ENCODE peak calls at places on chromosomes 16 and 17, in nine cellular contexts. One of them, this sample, is unnamed.
A peak's percentile ranks its signal among the peaks of the same experiment; 100 is the strongest.

GRCh38 chr16:55000595-55000994 is 69.9 kb downstream of the IRX5 start:
- DNase-seq in dorsolateral prefrontal cortex: no peak
- DNase-seq in GM12878: no peak
- DNase-seq in thyroid gland: no peak
- DNase-seq in foreskin fibroblast: peak; percentile 20
- DNase-seq in AG10803: peak; percentile 45
- DNase-seq in epithelial cell of esophagus: peak; percentile 43
- DNase-seq in retinal pigment epithelial cell: no peak
- DNase-seq in prostate gland: no peak
- DNase-seq in this sample: no peak

GRCh38 chr17:49881054-49881402 is 33.2 kb upstream of the TAC4 start:
- DNase-seq in dorsolateral prefrontal cortex: no peak
- DNase-seq in GM12878: no peak
- DNase-seq in thyroid gland: no peak
- DNase-seq in foreskin fibroblast: no peak
- DNase-seq in AG10803: no peak
- DNase-seq in epithelial cell of esophagus: no peak
- DNase-seq in retinal pigment epithelial cell: no peak
- DNase-seq in prostate gland: no peak
- DNase-seq in this sample: no peak

GRCh38 chr17:38577244-38577643 is 28.5 kb downstream of the SRCIN1 start:
- DNase-seq in dorsolateral prefrontal cortex: no peak
- DNase-seq in GM12878: no peak
- DNase-seq in thyroid gland: no peak
- DNase-seq in foreskin fibroblast: no peak
- DNase-seq in AG10803: no peak
- DNase-seq in epithelial cell of esophagus: no peak
- DNase-seq in retinal pigment epithelial cell: no peak
- DNase-seq in prostate gland: no peak
- DNase-seq in this sample: no peak

GRCh38 chr16:75238853-75239371 is 12.5 kb downstream of the BCAR1 start:
- DNase-seq in dorsolateral prefrontal cortex: no peak
- DNase-seq in GM12878: no peak
- DNase-seq in thyroid gland: no peak
- DNase-seq in foreskin fibroblast: no peak
- DNase-seq in AG10803: no peak
- DNase-seq in epithelial cell of esophagus: no peak
- DNase-seq in retinal pigment epithelial cell: no peak
- DNase-seq in prostate gland: no peak
- DNase-seq in this sample: no peak

GRCh38 chr17:33927732-33928133 is 327.4 kb upstream of the CCL2 start:
- DNase-seq in dorsolateral prefrontal cortex: no peak
- DNase-seq in GM12878: no peak
- DNase-seq in thyroid gland: no peak
- DNase-seq in foreskin fibroblast: no peak
- DNase-seq in AG10803: no peak
- DNase-seq in epithelial cell of esophagus: peak; percentile 11
- DNase-seq in retinal pigment epithelial cell: no peak
- DNase-seq in prostate gland: no peak
- DNase-seq in this sample: no peak

GRCh38 chr16:70399951-70400350 is 38.9 kb downstream of the ST3GAL2 start:
- DNase-seq in dorsolateral prefrontal cortex: no peak
- DNase-seq in GM12878: no peak
- DNase-seq in thyroid gland: no peak
- DNase-seq in foreskin fibroblast: no peak
- DNase-seq in AG10803: no peak
- DNase-seq in epithelial cell of esophagus: no peak
- DNase-seq in retinal pigment epithelial cell: no peak
- DNase-seq in prostate gland: no peak
- DNase-seq in this sample: no peak

GRCh38 chr17:35865412-35866355 is 3.0 kb downstream of the HEATR9 start:
- DNase-seq in dorsolateral prefrontal cortex: no peak
- DNase-seq in GM12878: no peak
- DNase-seq in thyroid gland: no peak
- DNase-seq in foreskin fibroblast: peak; percentile 47
- DNase-seq in AG10803: peak; percentile 28
- DNase-seq in epithelial cell of esophagus: peak; percentile 47
- DNase-seq in retinal pigment epithelial cell: peak; percentile 23
- DNase-seq in prostate gland: no peak
- DNase-seq in this sample: no peak

GRCh38 chr17:64385187-64386083 is 5.2 kb downstream of the PECAM1 start:
- DNase-seq in dorsolateral prefrontal cortex: no peak
- DNase-seq in GM12878: peak; percentile 66
- DNase-seq in thyroid gland: peak; percentile 19
- DNase-seq in foreskin fibroblast: peak; percentile 88
- DNase-seq in AG10803: peak; percentile 65
- DNase-seq in epithelial cell of esophagus: peak; percentile 60
- DNase-seq in retinal pigment epithelial cell: peak; percentile 68
- DNase-seq in prostate gland: no peak
- DNase-seq in this sample: peak; percentile 67

GRCh38 chr17:73952498-73953205 is 250.8 kb upstream of the RPL38 start:
- DNase-seq in dorsolateral prefrontal cortex: peak; percentile 78
- DNase-seq in GM12878: no peak
- DNase-seq in thyroid gland: peak; percentile 10
- DNase-seq in foreskin fibroblast: no peak
- DNase-seq in AG10803: no peak
- DNase-seq in epithelial cell of esophagus: no peak
- DNase-seq in retinal pigment epithelial cell: no peak
- DNase-seq in prostate gland: no peak
- DNase-seq in this sample: no peak

GRCh38 chr16:1626776-1627175 is 14.6 kb downstream of the CRAMP1 start:
- DNase-seq in dorsolateral prefrontal cortex: no peak
- DNase-seq in GM12878: no peak
- DNase-seq in thyroid gland: peak; percentile 89
- DNase-seq in foreskin fibroblast: no peak
- DNase-seq in AG10803: no peak
- DNase-seq in epithelial cell of esophagus: no peak
- DNase-seq in retinal pigment epithelial cell: no peak
- DNase-seq in prostate gland: no peak
- DNase-seq in this sample: no peak
- TF ChIP-seq CTCF in dorsolateral prefrontal cortex: no peak
- TF ChIP-seq CTCF in GM12878: no peak
- TF ChIP-seq CTCF in thyroid gland: no peak
- TF ChIP-seq CTCF in foreskin fibroblast: no peak
- TF ChIP-seq CTCF in AG10803: no peak
- TF ChIP-seq CTCF in epithelial cell of esophagus: no peak
- TF ChIP-seq CTCF in retinal pigment epithelial cell: no peak
- TF ChIP-seq CTCF in prostate gland: no peak
- TF ChIP-seq CTCF in this sample: no peak

GRCh38 chr16:83957296-83957855 is 4.3 kb downstream of the OSGIN1 start:
- DNase-seq in dorsolateral prefrontal cortex: no peak
- DNase-seq in GM12878: no peak
- DNase-seq in thyroid gland: no peak
- DNase-seq in foreskin fibroblast: no peak
- DNase-seq in AG10803: no peak
- DNase-seq in epithelial cell of esophagus: no peak
- DNase-seq in retinal pigment epithelial cell: no peak
- DNase-seq in prostate gland: no peak
- DNase-seq in this sample: no peak

GRCh38 chr16:83953796-83954576 is 946 bp downstream of the OSGIN1 start:
- DNase-seq in dorsolateral prefrontal cortex: no peak
- DNase-seq in GM12878: no peak
- DNase-seq in thyroid gland: peak; percentile 45
- DNase-seq in foreskin fibroblast: no peak
- DNase-seq in AG10803: peak; percentile 17
- DNase-seq in epithelial cell of esophagus: peak; percentile 70
- DNase-seq in retinal pigment epithelial cell: no peak
- DNase-seq in prostate gland: peak; percentile 49
- DNase-seq in this sample: peak; percentile 16

GRCh38 chr16:83954577-83955016 is 1.6 kb downstream of the OSGIN1 start:
- DNase-seq in dorsolateral prefrontal cortex: no peak
- DNase-seq in GM12878: no peak
- DNase-seq in thyroid gland: peak; percentile 66
- DNase-seq in foreskin fibroblast: peak; percentile 31
- DNase-seq in AG10803: peak; percentile 65
- DNase-seq in epithelial cell of esophagus: peak; percentile 68
- DNase-seq in retinal pigment epithelial cell: no peak
- DNase-seq in prostate gland: no peak
- DNase-seq in this sample: no peak

GRCh38 chr16:83956336-83957289 is 3.6 kb downstream of the OSGIN1 start:
- DNase-seq in dorsolateral prefrontal cortex: peak; percentile 86
- DNase-seq in GM12878: peak; percentile 5
- DNase-seq in thyroid gland: peak; percentile 74
- DNase-seq in foreskin fibroblast: peak; percentile 67
- DNase-seq in AG10803: peak; percentile 69
- DNase-seq in epithelial cell of esophagus: peak; percentile 82
- DNase-seq in retinal pigment epithelial cell: no peak
- DNase-seq in prostate gland: peak; percentile 71
- DNase-seq in this sample: peak; percentile 1

DNA sequence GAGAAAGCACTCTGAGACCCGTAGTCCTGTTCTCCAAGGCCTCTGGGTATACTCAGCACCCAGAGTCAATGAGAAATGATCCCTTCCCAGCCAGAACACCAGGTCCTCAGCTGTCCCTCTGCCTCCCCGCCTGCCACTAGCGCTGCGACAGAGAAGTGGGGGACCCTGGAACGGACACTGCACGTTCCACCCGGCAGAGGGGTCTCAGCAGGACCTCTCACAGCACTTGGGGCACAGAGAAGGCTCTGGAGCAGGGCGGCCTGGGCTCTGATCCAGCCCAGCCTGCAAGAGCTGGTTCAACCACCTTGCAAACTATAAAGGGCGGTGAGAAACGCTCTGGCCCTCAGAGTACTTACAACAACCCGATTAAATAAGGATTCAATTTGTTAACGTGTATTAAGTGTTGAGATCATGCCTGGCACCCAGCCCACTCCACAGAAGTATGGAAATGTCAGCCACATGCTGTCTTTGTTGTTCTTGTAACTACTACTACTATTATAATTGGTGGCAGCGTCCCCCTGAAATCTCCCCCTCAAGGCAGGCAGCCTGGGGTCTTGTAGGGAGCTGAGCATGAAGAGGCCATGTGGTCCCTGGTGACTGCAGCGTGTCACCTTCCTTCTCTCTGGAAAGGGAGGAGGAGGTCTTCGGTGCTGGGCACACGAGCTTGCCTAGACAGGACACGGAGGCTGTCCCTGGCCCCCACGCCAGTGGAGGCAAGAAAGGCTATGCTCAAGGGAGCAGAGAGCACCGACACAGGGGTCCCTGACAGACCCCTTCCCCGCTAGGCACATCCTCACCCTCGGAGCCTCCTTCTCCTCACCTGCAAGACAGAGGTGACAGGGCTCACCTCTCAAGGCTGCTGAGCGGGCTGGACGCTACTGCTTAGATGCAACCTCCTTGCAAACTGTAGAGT is 2.4 kb downstream of the OSGIN1 start:
- DNase-seq in dorsolateral prefrontal cortex: no peak
- DNase-seq in GM12878: no peak
- DNase-seq in thyroid gland: peak; percentile 24
- DNase-seq in foreskin fibroblast: peak; percentile 57
- DNase-seq in AG10803: peak; percentile 60
- DNase-seq in epithelial cell of esophagus: peak; percentile 11
- DNase-seq in retinal pigment epithelial cell: no peak
- DNase-seq in prostate gland: no peak
- DNase-seq in this sample: no peak
- H3K4me3 ChIP-seq in dorsolateral prefrontal cortex: no peak overlapping the region
- H3K4me3 ChIP-seq in GM12878: no peak overlapping the region
- H3K4me3 ChIP-seq in thyroid gland: no peak overlapping the region
- H3K4me3 ChIP-seq in foreskin fibroblast: no peak overlapping the region
- H3K4me3 ChIP-seq in AG10803: no peak overlapping the region
- H3K4me3 ChIP-seq in epithelial cell of esophagus: no peak overlapping the region
- H3K4me3 ChIP-seq in retinal pigment epithelial cell: no peak overlapping the region
- H3K4me3 ChIP-seq in prostate gland: no peak overlapping the region
- H3K4me3 ChIP-seq in this sample: no peak overlapping the region

DNA sequence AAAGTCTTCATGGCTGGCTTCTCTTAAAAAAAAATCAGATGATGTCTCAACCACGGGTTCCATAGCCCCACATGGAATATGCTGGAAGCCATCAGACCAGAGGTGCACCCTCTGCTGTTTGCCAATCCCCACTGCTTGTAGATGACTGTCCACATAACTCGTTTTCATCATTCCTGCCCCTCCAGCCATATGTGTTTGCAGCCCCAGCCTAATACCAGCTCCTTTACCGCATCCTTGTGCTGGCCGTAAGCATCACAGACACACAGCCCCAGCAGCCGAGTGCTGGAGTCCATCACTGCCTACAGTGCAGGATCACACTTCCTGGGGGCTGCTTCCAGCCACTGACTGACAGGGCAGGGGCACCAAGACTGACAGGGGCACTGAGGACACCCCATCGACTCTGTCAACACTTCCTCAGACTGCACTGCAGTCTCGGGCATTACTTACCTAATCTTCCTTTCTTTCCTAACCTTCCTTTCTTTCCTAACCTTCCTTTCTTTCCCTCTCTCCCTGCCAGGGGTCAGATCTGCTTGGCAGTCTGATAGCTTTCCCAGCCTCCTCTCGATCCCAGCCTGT is 5.0 kb downstream of the RCVRN start:
- DNase-seq in dorsolateral prefrontal cortex: no peak
- DNase-seq in GM12878: no peak
- DNase-seq in thyroid gland: no peak
- DNase-seq in foreskin fibroblast: no peak
- DNase-seq in AG10803: peak; percentile 80
- DNase-seq in epithelial cell of esophagus: no peak
- DNase-seq in retinal pigment epithelial cell: no peak
- DNase-seq in prostate gland: no peak
- DNase-seq in this sample: no peak
- TF ChIP-seq CTCF in dorsolateral prefrontal cortex: no peak
- TF ChIP-seq CTCF in GM12878: no peak
- TF ChIP-seq CTCF in thyroid gland: no peak
- TF ChIP-seq CTCF in foreskin fibroblast: peak; percentile 17
- TF ChIP-seq CTCF in AG10803: peak; percentile 48
- TF ChIP-seq CTCF in epithelial cell of esophagus: no peak
- TF ChIP-seq CTCF in retinal pigment epithelial cell: peak; percentile 16
- TF ChIP-seq CTCF in prostate gland: no peak
- TF ChIP-seq CTCF in this sample: no peak

DNA sequence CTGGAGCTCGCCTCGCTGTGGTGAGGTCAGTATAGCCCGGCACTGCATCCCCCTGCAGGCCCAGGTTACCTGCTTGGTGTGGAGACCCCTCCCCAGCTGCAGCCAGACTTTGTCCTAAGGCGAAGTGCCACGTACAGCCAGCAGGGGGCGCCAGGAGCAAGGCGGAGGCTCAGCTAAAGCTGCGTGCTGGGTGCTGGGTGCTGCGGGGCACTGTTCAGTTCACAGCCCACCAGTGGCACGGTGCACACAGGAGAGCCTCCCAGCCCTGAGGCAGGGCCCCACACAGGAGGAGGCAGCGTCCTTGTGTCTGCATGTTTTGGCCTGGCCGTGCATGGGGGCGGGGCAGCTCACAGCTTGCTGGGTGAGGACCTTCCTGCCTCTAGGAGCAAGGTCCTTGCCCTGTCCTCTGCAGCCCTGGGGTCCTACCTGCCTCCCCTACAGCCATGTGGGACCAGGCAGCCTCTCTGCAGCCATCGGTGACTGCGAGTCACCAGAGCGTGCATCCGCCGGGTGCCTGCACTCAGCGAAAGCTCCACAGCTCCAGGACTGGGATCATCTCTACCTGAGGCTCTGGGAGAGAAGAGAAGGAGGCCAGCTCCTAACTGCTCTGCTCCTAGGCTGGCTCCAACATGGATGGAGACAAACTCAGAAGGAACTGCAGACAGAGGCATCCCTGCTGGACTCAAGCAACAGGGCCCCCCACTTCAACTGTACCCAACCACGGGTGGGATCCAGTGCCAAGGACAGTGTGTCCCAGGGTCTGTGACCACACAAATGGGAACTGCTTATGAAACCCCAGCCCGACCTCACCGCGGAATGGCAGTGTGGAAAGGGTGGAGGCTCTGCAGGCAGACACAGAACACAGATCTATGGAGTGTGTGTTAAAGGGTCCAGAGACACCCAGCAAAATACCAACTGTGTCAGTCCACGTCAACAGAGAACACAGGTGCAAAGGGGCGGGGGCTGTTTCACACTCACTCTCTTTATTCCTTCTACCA is 19.0 kb downstream of the SLC7A5 start:
- DNase-seq in dorsolateral prefrontal cortex: peak; percentile 76
- DNase-seq in GM12878: no peak
- DNase-seq in thyroid gland: peak; percentile 70
- DNase-seq in foreskin fibroblast: no peak
- DNase-seq in AG10803: peak; percentile 29
- DNase-seq in epithelial cell of esophagus: peak; percentile 52
- DNase-seq in retinal pigment epithelial cell: no peak
- DNase-seq in prostate gland: peak; percentile 45
- DNase-seq in this sample: no peak
- H3K4me3 ChIP-seq in dorsolateral prefrontal cortex: no peak overlapping the region
- H3K4me3 ChIP-seq in GM12878: no peak overlapping the region
- H3K4me3 ChIP-seq in thyroid gland: no peak overlapping the region
- H3K4me3 ChIP-seq in foreskin fibroblast: no peak overlapping the region
- H3K4me3 ChIP-seq in AG10803: no peak overlapping the region
- H3K4me3 ChIP-seq in epithelial cell of esophagus: no peak overlapping the region
- H3K4me3 ChIP-seq in retinal pigment epithelial cell: no peak overlapping the region
- H3K4me3 ChIP-seq in prostate gland: no peak overlapping the region
- H3K4me3 ChIP-seq in this sample: no peak overlapping the region

This sample was measured in epithelial cell of proximal tubule.